ENCODE peak calls at places on chromosomes 3 and 15, in eight cellular contexts. S is psoas muscle, H is GM12878, O is HFF-Myc, R is fibroblast of villous mesenchyme, Q is ovary, F is fibroblast of pulmonary artery, T is transverse colon. N is an unnamed sample.

GRCh38 chr3:155102329-155102728 is 22.2 kb downstream of the MME start:
- DNase-seq in S (no peak), H (no peak), O (no peak), R (peak), Q (no peak), F (no peak), T (no peak), N (no peak)

GRCh38 chr15:83436513-83437158 is 10.5 kb upstream of the SH3GL3 start:
- DNase-seq in S (no peak), H (no peak), O (no peak), R (peak), Q (no peak), F (peak), T (no peak), N (peak)

GRCh38 chr15:26521142-26521541 is 251.7 kb downstream of the GABRB3 start:
- DNase-seq in S (no peak), H (no peak), O (no peak), R (no peak), Q (no peak), F (no peak), T (no peak), N (no peak)

GRCh38 chr3:62954579-62954978 is 79.4 kb upstream of the CADPS start:
- DNase-seq in S (no peak), H (peak), O (no peak), R (no peak), Q (no peak), F (no peak), T (no peak), N (peak)

GRCh38 chr15:101808201-101808600 is 3.8 kb upstream of the OR4F15 start:
- DNase-seq in S (no peak), H (no peak), O (peak), R (no peak), Q (no peak), F (no peak), T (no peak), N (no peak)

GRCh38 chr3:44954962-44955361 is 21.0 kb downstream of the ZDHHC3 start:
- DNase-seq in S (no peak), H (no peak), O (no peak), R (peak), Q (no peak), F (peak), T (no peak), N (peak)

GRCh38 chr3:124951511-124952390 is 17.2 kb upstream of the MUC13 start:
- DNase-seq in S (no peak), H (no peak), O (no peak), R (no peak), Q (no peak), F (peak), T (peak), N (no peak)

GRCh38 chr3:133934073-133934970 is 38.6 kb upstream of the RAB6B start:
- DNase-seq in S (no peak), H (no peak), O (no peak), R (no peak), Q (no peak), F (no peak), T (peak), N (no peak)

GRCh38 chr3:149600619-149601018 is 57.2 kb downstream of the WWTR1 start:
- DNase-seq in S (no peak), H (no peak), O (no peak), R (no peak), Q (no peak), F (no peak), T (no peak), N (no peak)

GRCh38 chr15:31469801-31470545 is 143.3 kb downstream of the KLF13 start:
- DNase-seq in S (no peak), H (no peak), O (no peak), R (no peak), Q (peak), F (no peak), T (no peak), N (no peak)

GRCh38 chr3:30730967-30731366 is 124.6 kb downstream of the TGFBR2 start:
- DNase-seq in S (no peak), H (no peak), O (no peak), R (no peak), Q (no peak), F (no peak), T (no peak), N (no peak)

GRCh38 chr3:124920718-124921117 is 13.8 kb downstream of the MUC13 start:
- DNase-seq in S (peak), H (no peak), O (no peak), R (no peak), Q (no peak), F (no peak), T (no peak), N (no peak)

GRCh38 chr3:157499342-157499963 is 3.8 kb downstream of the VEPH1 start:
- DNase-seq in S (peak), H (no peak), O (no peak), R (no peak), Q (no peak), F (peak), T (peak), N (no peak)

GRCh38 chr15:100733088-100733487 is 130.7 kb downstream of the ASB7 start:
- DNase-seq in S (no peak), H (no peak), O (peak), R (peak), Q (no peak), F (peak), T (no peak), N (no peak)

GRCh38 chr3:21326704-21327103 is 424.3 kb downstream of the ZNF385D start:
- DNase-seq in S (no peak), H (no peak), O (no peak), R (no peak), Q (no peak), F (peak), T (no peak), N (no peak)

GRCh38 chr15:78811124-78811824 is at the start of gene ADAMTS7:
- DNase-seq in S (peak), H (no peak), O (peak), R (peak), Q (peak), F (peak), T (peak), N (peak)

GRCh38 chr3:535566-536416 is 339.2 kb downstream of the CHL1 start:
- DNase-seq in S (peak), H (no peak), O (no peak), R (peak), Q (peak), F (peak), T (peak), N (no peak)

GRCh38 chr3:32432711-32433530 is 41.3 kb downstream of the CMTM7 start:
- DNase-seq in S (no peak), H (peak), O (no peak), R (peak), Q (no peak), F (peak), T (no peak), N (peak)

GRCh38 chr3:177642482-177643163 is 445.3 kb upstream of the TBL1XR1 start:
- DNase-seq in S (no peak), H (no peak), O (no peak), R (no peak), Q (no peak), F (no peak), T (no peak), N (no peak)

GRCh38 chr15:48759921-48760320 is 50.9 kb downstream of the CEP152 start:
- DNase-seq in S (no peak), H (no peak), O (no peak), R (no peak), Q (no peak), F (no peak), T (no peak), N (no peak)

GRCh38 chr15:63264685-63265302 is 12.6 kb upstream of the APH1B start:
- DNase-seq in S (no peak), H (no peak), O (no peak), R (peak), Q (no peak), F (peak), T (no peak), N (no peak)

GRCh38 chr3:52006017-52006819 is 10.5 kb upstream of the RPL29 start:
- DNase-seq in S (no peak), H (no peak), O (no peak), R (no peak), Q (no peak), F (no peak), T (no peak), N (no peak)

GRCh38 chr3:5799421-5799820 is 611.9 kb downstream of the EDEM1 start:
- DNase-seq in S (no peak), H (no peak), O (no peak), R (no peak), Q (no peak), F (no peak), T (no peak), N (no peak)

GRCh38 chr3:183085634-183086390 is 13.5 kb downstream of the MCCC1 start:
- DNase-seq in S (no peak), H (no peak), O (no peak), R (no peak), Q (no peak), F (peak), T (no peak), N (peak)

GRCh38 chr3:12663311-12663935 is 494 bp downstream of the RAF1 start:
- DNase-seq in S (peak), H (no peak), O (no peak), R (no peak), Q (peak), F (peak), T (peak), N (no peak)

GRCh38 chr15:38130200-38130567 is 122.5 kb upstream of the SPRED1 start:
- DNase-seq in S (no peak), H (peak), O (no peak), R (peak), Q (no peak), F (peak), T (no peak), N (no peak)

GRCh38 chr15:90588427-90588826 is 58.7 kb downstream of the CRTC3 start:
- DNase-seq in S (no peak), H (no peak), O (no peak), R (peak), Q (no peak), F (peak), T (no peak), N (peak)

GRCh38 chr3:60674870-60675269 is 576.4 kb downstream of the FHIT start:
- DNase-seq in S (no peak), H (no peak), O (no peak), R (no peak), Q (no peak), F (no peak), T (no peak), N (no peak)

GRCh38 chr3:194046995-194047681 is 88.8 kb upstream of the HES1 start:
- DNase-seq in S (peak), H (no peak), O (no peak), R (peak), Q (no peak), F (no peak), T (peak), N (peak)

GRCh38 chr3:123751478-123751877 is 132.7 kb downstream of the MYLK start:
- DNase-seq in S (no peak), H (no peak), O (no peak), R (peak), Q (no peak), F (no peak), T (no peak), N (no peak)

GRCh38 chr3:116423365-116423764 is 21.9 kb downstream of the LSAMP start:
- DNase-seq in S (no peak), H (no peak), O (no peak), R (no peak), Q (no peak), F (no peak), T (no peak), N (no peak)

GRCh38 chr3:116426036-116426435 is 19.3 kb downstream of the LSAMP start:
- DNase-seq in S (no peak), H (no peak), O (no peak), R (no peak), Q (no peak), F (no peak), T (no peak), N (no peak)

GRCh38 chr3:116423945-116424344 is 21.3 kb downstream of the LSAMP start:
- DNase-seq in S (no peak), H (no peak), O (no peak), R (no peak), Q (no peak), F (no peak), T (no peak), N (no peak)

DNA sequence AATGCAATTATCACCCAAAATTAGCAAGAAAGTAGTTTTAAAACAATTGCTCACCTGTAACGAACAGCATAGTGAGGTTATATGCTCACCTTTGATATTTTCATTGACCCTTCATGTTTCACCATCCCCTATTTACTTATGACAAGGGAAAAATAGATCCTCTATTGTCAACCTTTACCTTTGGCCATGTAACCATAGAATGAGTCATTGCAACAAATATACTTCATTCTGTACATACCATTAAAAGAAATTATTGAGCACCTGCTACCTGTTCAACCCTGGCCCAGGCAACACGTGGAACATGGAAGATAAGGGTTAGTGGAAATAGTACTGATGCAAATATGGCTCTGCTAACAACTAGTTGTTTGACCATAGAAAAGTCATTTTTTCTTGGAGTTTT is 20.2 kb downstream of the LSAMP start:
- DNase-seq in S (no peak), H (no peak), O (no peak), R (no peak), Q (no peak), F (no peak), T (no peak), N (no peak)
- TF ChIP-seq CTCF in S (no peak), H (no peak), O (no peak), R (no peak), Q (no peak), F (no peak), T (no peak), N (no peak)

GRCh38 chr3:53493618-53493996 is 804 bp upstream of the CACNA1D start:
- DNase-seq in S (no peak), H (no peak), O (no peak), R (no peak), Q (no peak), F (no peak), T (no peak), N (no peak)

GRCh38 chr3:53496984-53497383 is 2.6 kb downstream of the CACNA1D start:
- DNase-seq in S (no peak), H (no peak), O (no peak), R (no peak), Q (no peak), F (no peak), T (no peak), N (no peak)

GRCh38 chr3:53495091-53495517 is 693 bp downstream of the CACNA1D start:
- DNase-seq in S (no peak), H (no peak), O (no peak), R (no peak), Q (no peak), F (no peak), T (no peak), N (no peak)

GRCh38 chr3:53493997-53494791 is at the start of gene CACNA1D:
- DNase-seq in S (no peak), H (no peak), O (no peak), R (no peak), Q (no peak), F (no peak), T (peak), N (no peak)

DNA sequence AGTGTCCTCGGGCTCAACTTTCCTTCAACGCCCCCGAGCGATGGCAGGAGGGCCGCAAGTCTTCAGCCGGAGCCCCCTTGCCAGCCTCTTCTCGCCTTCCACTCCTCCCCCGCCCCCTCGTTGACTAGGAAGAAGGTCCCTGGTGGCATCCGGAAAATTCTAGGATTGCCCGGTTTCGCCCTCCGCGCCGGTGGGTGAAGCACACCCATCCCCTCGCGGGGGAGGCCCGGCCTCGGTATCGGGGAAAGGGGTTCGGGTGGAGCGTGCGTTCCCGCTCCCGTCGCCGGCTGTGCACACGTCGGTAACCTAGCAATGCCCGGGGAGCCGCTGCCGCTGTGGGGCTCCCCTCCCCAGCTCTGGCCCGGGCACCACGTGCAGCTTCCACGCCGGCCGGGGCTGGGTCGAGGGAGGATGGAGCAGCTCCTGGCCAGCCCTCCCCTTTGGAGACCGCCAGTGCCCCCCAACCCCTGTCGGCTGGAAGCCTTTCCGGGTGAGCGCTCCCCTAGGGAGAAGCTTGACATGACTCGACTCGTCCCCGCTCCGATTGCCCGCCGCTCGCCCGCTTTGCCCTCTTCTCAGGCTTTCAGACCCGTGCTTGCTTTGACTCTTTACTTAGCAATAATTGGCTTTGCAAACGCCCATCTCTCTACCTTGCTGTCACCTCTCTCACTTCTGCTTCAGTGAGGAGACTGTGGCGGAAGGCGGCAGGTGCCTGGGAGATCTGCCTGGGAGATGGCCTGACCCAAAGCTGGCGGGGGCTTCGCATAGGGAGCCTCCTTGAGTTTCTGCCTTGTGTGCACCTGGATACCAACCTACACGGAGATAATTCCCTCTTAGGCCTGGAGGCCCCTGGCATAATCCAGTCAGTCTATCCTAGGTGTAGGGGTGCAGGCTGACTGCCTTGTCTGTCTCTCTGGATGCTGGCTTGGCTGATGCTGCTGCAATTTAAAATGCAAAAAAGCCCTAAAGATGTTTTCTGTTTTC is 1.4 kb downstream of the CACNA1D start:
- DNase-seq in S (peak), H (no peak), O (no peak), R (no peak), Q (no peak), F (no peak), T (peak), N (no peak)
- H3K4me3 ChIP-seq in S (peak), H (no peak), O (no peak), R (no peak), Q (peak), F (no peak), T (peak), N (no peak)

GRCh38 chr3:186255703-186256331 is 106.2 kb downstream of the DGKG start:
- DNase-seq in S (no peak), H (no peak), O (no peak), R (no peak), Q (no peak), F (no peak), T (peak), N (peak)
- TF ChIP-seq CTCF in S (no peak), H (peak), O (no peak), R (peak), Q (no peak), F (no peak), T (no peak), N (peak)

DNA sequence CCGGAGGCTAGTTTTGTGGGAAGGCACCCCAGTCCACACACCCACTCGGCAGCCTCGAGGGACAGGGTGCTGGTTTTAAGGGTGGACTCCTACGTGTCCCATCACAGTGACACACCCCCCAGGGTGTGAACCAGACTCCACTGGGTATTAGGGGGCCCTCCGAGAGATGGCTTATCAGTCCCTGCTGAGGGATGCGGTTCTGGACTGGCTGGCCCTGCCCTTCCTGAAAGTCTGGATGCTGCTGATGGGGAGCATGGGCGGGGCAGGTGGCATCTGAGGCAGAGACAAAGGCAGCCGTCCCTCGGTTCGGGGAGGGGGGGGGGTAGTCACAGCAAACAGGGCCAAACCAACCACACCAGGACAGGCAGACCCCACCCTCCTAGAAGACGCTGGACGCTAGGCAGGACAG is 939 bp upstream of the ULK3 start:
- DNase-seq in S (no peak), H (no peak), O (no peak), R (no peak), Q (no peak), F (no peak), T (no peak), N (no peak)
- H3K4me3 ChIP-seq in S (peak), H (peak), O (peak), R (no peak), Q (no peak), F (peak), T (peak), N (peak)

DNA sequence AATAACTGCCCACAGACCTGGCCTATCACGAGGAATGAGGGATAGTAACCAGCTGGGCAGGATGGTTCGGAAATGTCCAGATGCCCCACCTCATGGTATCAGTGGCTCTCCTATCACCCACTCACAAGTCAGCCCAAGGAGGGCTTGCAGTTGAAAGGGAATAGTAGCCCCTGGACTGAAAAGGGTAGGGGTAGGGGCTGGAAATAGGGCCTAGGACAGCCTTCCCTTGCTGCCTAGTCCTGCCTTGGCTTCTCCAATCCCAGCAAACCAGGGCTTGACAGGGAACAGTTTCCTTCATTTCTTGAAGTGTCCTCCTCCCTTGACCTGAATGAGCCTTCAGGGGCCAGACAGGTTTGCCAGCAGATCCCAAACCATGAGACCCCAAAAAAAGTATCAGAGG is 1.2 kb upstream of the CACNA2D2 start:
- DNase-seq in S (no peak), H (no peak), O (no peak), R (no peak), Q (no peak), F (no peak), T (no peak), N (no peak)
- TF ChIP-seq CTCF in S (no peak), H (no peak), O (no peak), R (no peak), Q (no peak), F (no peak), T (no peak), N (no peak)

DNA sequence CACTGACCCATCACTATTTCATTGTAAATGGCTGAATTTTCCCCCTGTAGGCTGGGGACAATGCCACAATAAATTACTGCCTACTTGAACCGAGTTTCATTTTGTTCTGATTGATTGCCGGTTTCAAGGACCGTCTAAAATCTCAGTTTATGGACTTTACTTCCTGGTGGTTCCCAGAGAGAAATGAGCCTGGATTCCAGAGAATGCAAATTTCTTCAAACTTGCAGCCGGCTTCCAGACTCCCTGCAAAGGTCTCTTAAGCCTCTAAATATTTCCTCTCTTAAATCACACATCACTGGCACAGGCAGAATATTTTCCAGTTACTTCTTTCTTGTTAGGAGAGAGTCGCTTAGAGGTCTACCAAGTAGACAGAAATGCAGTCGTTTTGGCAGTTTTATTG is 284.3 kb upstream of the NR2E3 start:
- DNase-seq in S (no peak), H (no peak), O (no peak), R (peak), Q (no peak), F (peak), T (no peak), N (no peak)
- H3K4me3 ChIP-seq in S (peak), H (no peak), O (no peak), R (peak), Q (no peak), F (no peak), T (no peak), N (no peak)

N was measured in GM12865.